ENCODE peak calls at places on chromosomes 16 and 17, in six cellular contexts. W is GM10248, V is body of pancreas, X is T47D, N is BE2C, Z is OCI-LY7. C is an unnamed sample.

GRCh38 chr16:57306676-57307341 is 22.3 kb upstream of the PLLP start:
- DNase-seq in W (no peak), V (no peak), X (no peak), N (no peak), Z (no peak), C (no peak)

GRCh38 chr16:56263711-56264608 is 72.7 kb downstream of the GNAO1 start:
- DNase-seq in W (no peak), V (no peak), X (no peak), N (peak; percentile 93), Z (no peak), C (no peak)

GRCh38 chr17:33016920-33017319 is 25.3 kb downstream of the SPACA3 start:
- DNase-seq in W (no peak), V (no peak), X (peak; percentile 24), N (no peak), Z (no peak), C (no peak)

GRCh38 chr17:77905766-77906165 is 52.7 kb upstream of the TNRC6C start:
- DNase-seq in W (no peak), V (no peak), X (no peak), N (no peak), Z (no peak), C (no peak)

GRCh38 chr17:80029235-80029974 is 6.3 kb downstream of the TBC1D16 start:
- DNase-seq in W (no peak), V (peak; percentile 94), X (peak; percentile 39), N (no peak), Z (no peak), C (no peak)

GRCh38 chr16:70553645-70554044 is 30.0 kb downstream of the SF3B3 start:
- DNase-seq in W (no peak), V (no peak), X (no peak), N (no peak), Z (no peak), C (no peak)

GRCh38 chr17:48728232-48729231 is at the start of gene HOXB13:
- DNase-seq in W (no peak), V (no peak), X (no peak), N (peak; percentile 58), Z (no peak), C (no peak)

GRCh38 chr17:83034525-83034924 is 44.9 kb upstream of the METRNL start:
- DNase-seq in W (no peak), V (no peak), X (no peak), N (no peak), Z (no peak), C (no peak)

GRCh38 chr16:55077231-55077630 is 146.6 kb downstream of the IRX5 start:
- DNase-seq in W (no peak), V (no peak), X (no peak), N (no peak), Z (no peak), C (no peak)

GRCh38 chr16:19804538-19805323 is 79.9 kb downstream of the GPRC5B start:
- DNase-seq in W (no peak), V (peak; percentile 82), X (no peak), N (peak; percentile 13), Z (peak; percentile 47), C (peak; percentile 4)

GRCh38 chr16:31167315-31167714 is 12.6 kb upstream of the FUS start:
- DNase-seq in W (no peak), V (no peak), X (no peak), N (no peak), Z (no peak), C (no peak)

GRCh38 chr17:17911003-17911613 is 61.1 kb downstream of the TOM1L2 start:
- DNase-seq in W (no peak), V (no peak), X (no peak), N (peak; percentile 68), Z (no peak), C (no peak)

GRCh38 chr16:67296422-67296821 is 17.1 kb downstream of the PLEKHG4 start:
- DNase-seq in W (no peak), V (no peak), X (no peak), N (no peak), Z (no peak), C (no peak)

GRCh38 chr17:77253611-77254051 is 112.9 kb downstream of the SEC14L1 start:
- DNase-seq in W (no peak), V (no peak), X (no peak), N (no peak), Z (peak; percentile 28), C (no peak)

GRCh38 chr16:67430504-67431076 is 331 bp upstream of the HSD11B2 start:
- DNase-seq in W (no peak), V (no peak), X (no peak), N (peak; percentile 52), Z (peak; percentile 4), C (no peak)

GRCh38 chr17:77363821-77364361 is 223.1 kb downstream of the SEC14L1 start:
- DNase-seq in W (no peak), V (peak; percentile 35), X (no peak), N (peak; percentile 58), Z (no peak), C (no peak)

GRCh38 chr16:3503513-3503912 is 2.7 kb downstream of the CLUAP1 start:
- DNase-seq in W (no peak), V (no peak), X (no peak), N (no peak), Z (peak; percentile 21), C (no peak)

GRCh38 chr17:73952498-73953205 is 250.8 kb upstream of the RPL38 start:
- DNase-seq in W (peak; percentile 59), V (no peak), X (no peak), N (peak; percentile 78), Z (no peak), C (peak; percentile 22)

GRCh38 chr17:17505151-17505550 is 9.0 kb upstream of the RASD1 start:
- DNase-seq in W (no peak), V (no peak), X (no peak), N (no peak), Z (no peak), C (no peak)

GRCh38 chr16:1474047-1474446 is 781 bp downstream of the CLCN7 start:
- DNase-seq in W (no peak), V (no peak), X (peak; percentile 42), N (no peak), Z (no peak), C (no peak)